ENCODE peak calls at places on chromosomes 11 and 22, in eight cellular contexts. B is coronary artery; M is A172; C is iPS DF 6.9; N is CD8-positive, alpha-beta T cell; H is activated CD4-positive, alpha-beta T cell treated with anti-CD3 and anti-CD28 coated beads for 48 hours; K is IMR-90; Z is AG10803. Q is an unnamed sample.

GRCh38 chr11:34493926-34494595 is 19.5 kb downstream of the ELF5 start:
- DNase-seq in B (no peak), N (no peak), Z (no peak), H (no peak), K (no peak), M (no peak), C (no peak), Q (no peak)

GRCh38 chr11:134882141-134882540 is 470.1 kb upstream of the B3GAT1 start:
- DNase-seq in N (no peak), K (no peak), Z (no peak), M (no peak), B (no peak), C (no peak), H (no peak), Q (no peak)

GRCh38 chr11:7530013-7530412 is 16.2 kb downstream of the PPFIBP2 start:
- DNase-seq in K (no peak), C (no peak), Z (no peak), N (no peak), M (no peak), H (no peak), B (no peak), Q (no peak)

GRCh38 chr22:48254311-48254873 is 1491.9 kb downstream of the TBC1D22A start:
- DNase-seq in H (no peak), Z (no peak), M (no peak), B (no peak), N (no peak), K (no peak), C (no peak), Q (no peak)

GRCh38 chr11:77155556-77156130 is 27.6 kb downstream of the MYO7A start:
- DNase-seq in K (no peak), B (no peak), Z (no peak), C (no peak), H (no peak), M (no peak), N (no peak), Q (no peak)

GRCh38 chr22:46103664-46104063 is 46.7 kb upstream of the PPARA start:
- DNase-seq in N (no peak), H (no peak), M (no peak), C (no peak), Z (no peak), K (no peak), B (no peak), Q (no peak)

GRCh38 chr11:1369371-1370005 is 20.2 kb upstream of the BRSK2 start:
- DNase-seq in C (no peak), N (no peak), Z (no peak), K (no peak), M (no peak), H (no peak), B (no peak), Q (no peak)

GRCh38 chr11:121563900-121564822 is 111.4 kb upstream of the SORL1-AS1 start:
- DNase-seq in Z (no peak), C (no peak), B (no peak), K (peak), N (no peak), M (no peak), H (no peak), Q (no peak)

GRCh38 chr11:112784323-112785073 is 176.7 kb upstream of the NCAM1 start:
- DNase-seq in K (no peak), H (no peak), Z (peak), B (peak), C (peak), N (no peak), M (peak), Q (no peak)

Q was measured in ureter.